ENCODE peak calls at places on chromosomes 2 and 18, in six cellular contexts. A, Q, D, Y, N and U are unnamed samples.
A peak's percentile ranks its signal among the peaks of the same experiment; 100 is the strongest.

GRCh38 chr2:42809131-42809875 is 16.9 kb upstream of the HAAO start:
- DNase-seq in A (no peak), Q (no peak), D (no peak), Y (no peak), N (peak; percentile 13), U (peak; percentile 92)

GRCh38 chr2:188089896-188090295 is 201.8 kb upstream of the GULP1 start:
- DNase-seq in A (no peak), Q (no peak), D (no peak), Y (peak; percentile 29), N (no peak), U (no peak)

GRCh38 chr2:227703961-227704360 is 13.9 kb downstream of the SLC19A3 start:
- DNase-seq in A (no peak), Q (no peak), D (no peak), Y (peak; percentile 13), N (no peak), U (no peak)

GRCh38 chr2:241559489-241560180 is 1.1 kb downstream of the BOK start:
- DNase-seq in A (no peak), Q (no peak), D (no peak), Y (peak; percentile 48), N (no peak), U (no peak)

GRCh38 chr2:241924069-241924908 is 54.8 kb downstream of the RTP5 start:
- DNase-seq in A (no peak), Q (no peak), D (no peak), Y (no peak), N (no peak), U (no peak)

GRCh38 chr2:189370719-189371118 is 70.6 kb upstream of the WDR75 start:
- DNase-seq in A (no peak), Q (no peak), D (no peak), Y (peak; percentile 34), N (no peak), U (peak; percentile 54)

GRCh38 chr2:11678306-11678960 is 8.4 kb upstream of the NTSR2 start:
- DNase-seq in A (no peak), Q (no peak), D (no peak), Y (no peak), N (no peak), U (no peak)

GRCh38 chr2:9466147-9466683 is 8.1 kb upstream of the IAH1 start:
- DNase-seq in A (no peak), Q (no peak), D (no peak), Y (no peak), N (no peak), U (peak; percentile 9)

GRCh38 chr2:41937921-41938708 is 109.7 kb upstream of the PKDCC start:
- DNase-seq in A (no peak), Q (peak; percentile 58), D (no peak), Y (peak; percentile 48), N (no peak), U (no peak)

GRCh38 chr2:239222346-239223028 is 178.3 kb downstream of the HDAC4 start:
- DNase-seq in A (no peak), Q (no peak), D (no peak), Y (peak; percentile 47), N (peak; percentile 62), U (no peak)

GRCh38 chr2:55047677-55048299 is 2.5 kb downstream of the RTN4 start:
- DNase-seq in A (no peak), Q (no peak), D (no peak), Y (peak; percentile 39), N (no peak), U (no peak)

GRCh38 chr2:157497603-157498314 is 53.9 kb upstream of the CYTIP start:
- DNase-seq in A (no peak), Q (no peak), D (peak; percentile 6), Y (peak; percentile 49), N (peak; percentile 77), U (no peak)

GRCh38 chr2:19762142-19762541 is 139.6 kb downstream of the TTC32 start:
- DNase-seq in A (no peak), Q (no peak), D (no peak), Y (peak; percentile 73), N (no peak), U (no peak)

GRCh38 chr2:70044290-70045040 is 42.8 kb upstream of the PCBP1 start:
- DNase-seq in A (no peak), Q (no peak), D (no peak), Y (no peak), N (no peak), U (no peak)

GRCh38 chr2:188975497-188976102 is 1.4 kb downstream of the COL3A1 start:
- DNase-seq in A (no peak), Q (no peak), D (no peak), Y (peak; percentile 93), N (no peak), U (no peak)

GRCh38 chr2:181962142-181962541 is 23.5 kb upstream of the PPP1R1C start:
- DNase-seq in A (no peak), Q (no peak), D (no peak), Y (no peak), N (no peak), U (no peak)

GRCh38 chr2:164388511-164388910 is 232.8 kb downstream of the GRB14 start:
- DNase-seq in A (peak; percentile 64), Q (no peak), D (peak; percentile 62), Y (peak; percentile 63), N (peak; percentile 84), U (no peak)

GRCh38 chr2:125679903-125680302 is 976.1 kb upstream of the GYPC start:
- DNase-seq in A (no peak), Q (no peak), D (no peak), Y (no peak), N (no peak), U (no peak)

GRCh38 chr2:77443076-77443475 is 79.1 kb downstream of the LRRTM4 start:
- DNase-seq in A (no peak), Q (no peak), D (no peak), Y (no peak), N (no peak), U (no peak)

GRCh38 chr2:98806266-98806697 is 75.3 kb upstream of the MGAT4A start:
- DNase-seq in A (peak; percentile 90), Q (peak; percentile 78), D (no peak), Y (no peak), N (no peak), U (peak; percentile 89)

GRCh38 chr2:181305151-181306123 is 151.7 kb upstream of the ITGA4 start:
- DNase-seq in A (no peak), Q (peak; percentile 32), D (no peak), Y (peak; percentile 5), N (peak; percentile 98), U (no peak)

GRCh38 chr18:9292047-9292446 is 42.5 kb upstream of the TWSG1 start:
- DNase-seq in A (no peak), Q (no peak), D (no peak), Y (no peak), N (no peak), U (no peak)

GRCh38 chr2:201559067-201559710 is 84.1 kb downstream of the TMEM237 start:
- DNase-seq in A (no peak), Q (no peak), D (no peak), Y (no peak), N (no peak), U (no peak)

GRCh38 chr2:109279243-109279860 is 150.3 kb downstream of the SH3RF3 start:
- DNase-seq in A (no peak), Q (no peak), D (no peak), Y (peak; percentile 81), N (no peak), U (no peak)

GRCh38 chr18:4908239-4908638 is 288.8 kb downstream of the AKAIN1 start:
- DNase-seq in A (no peak), Q (no peak), D (no peak), Y (no peak), N (no peak), U (no peak)

GRCh38 chr18:2597639-2598038 is 26.3 kb downstream of the NDC80 start:
- DNase-seq in A (no peak), Q (no peak), D (no peak), Y (no peak), N (no peak), U (no peak)
- H3K27ac ChIP-seq in A (no peak overlapping the region), Q (no peak overlapping the region), D (no peak overlapping the region), Y (no peak overlapping the region), N (no peak overlapping the region), U (no peak overlapping the region)

GRCh38 chr2:234987754-234988153 is 35.9 kb downstream of the SH3BP4 start:
- DNase-seq in A (no peak), Q (no peak), D (no peak), Y (no peak), N (no peak), U (no peak)

GRCh38 chr2:234988491-234988890 is 36.7 kb downstream of the SH3BP4 start:
- DNase-seq in A (no peak), Q (no peak), D (no peak), Y (no peak), N (no peak), U (no peak)

GRCh38 chr2:234990300-234990699 is 38.5 kb downstream of the SH3BP4 start:
- DNase-seq in A (no peak), Q (no peak), D (no peak), Y (no peak), N (no peak), U (peak; percentile 54)

GRCh38 chr2:234991290-234991689 is 39.5 kb downstream of the SH3BP4 start:
- DNase-seq in A (no peak), Q (no peak), D (no peak), Y (no peak), N (no peak), U (no peak)

GRCh38 chr2:234989183-234989701 is 37.4 kb downstream of the SH3BP4 start:
- DNase-seq in A (peak; percentile 97), Q (peak; percentile 80), D (no peak), Y (no peak), N (no peak), U (peak; percentile 97)
- H3K4me1 ChIP-seq in A (peaks cover 37% of the 10 kb centered on the region), Q (peaks cover 42% of the 10 kb centered on the region), D (peaks cover 11% of the 10 kb centered on the region), Y (peaks cover 51% of the 10 kb centered on the region), N (peaks cover 10% of the 10 kb centered on the region), U (no peaks in the 10 kb centered on the region)

GRCh38 chr2:27756544-27757498 is 14.7 kb upstream of the MRPL33 start:
- DNase-seq in A (no peak), Q (peak; percentile 45), D (no peak), Y (no peak), N (no peak), U (peak; percentile 84)
- H3K27ac ChIP-seq in A (no peak overlapping the region), Q (peak overlapping the region; percentile 21), D (no peak overlapping the region), Y (no peak overlapping the region), N (no peak overlapping the region), U (no peak overlapping the region)

DNA sequence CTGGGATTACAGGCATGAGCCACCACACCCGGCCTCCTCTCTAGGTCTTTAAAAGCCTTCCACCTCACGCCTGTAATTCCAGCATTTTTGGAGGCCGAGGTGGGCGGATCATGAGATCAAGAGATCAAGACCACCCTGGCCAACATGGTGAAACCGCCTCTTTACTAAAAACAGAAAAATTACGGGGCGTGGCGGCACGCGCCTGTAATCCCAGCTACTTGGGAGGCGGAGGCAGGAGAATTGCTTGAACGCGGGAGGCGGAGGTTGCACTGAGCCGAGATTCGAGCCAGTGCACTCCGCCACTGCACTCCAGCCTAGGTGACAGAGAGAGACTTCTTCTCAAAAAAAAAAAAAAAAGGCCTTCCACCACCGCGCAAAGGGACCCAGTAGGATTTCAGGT is 1.3 kb upstream of the FAM117B start:
- DNase-seq in A (no peak), Q (no peak), D (no peak), Y (no peak), N (no peak), U (no peak)
- H3K4me1 ChIP-seq in A (peaks cover 6% of the 10 kb centered on the region), Q (peaks cover 31% of the 10 kb centered on the region), D (no peaks in the 10 kb centered on the region), Y (peaks cover 3% of the 10 kb centered on the region), N (peaks cover 6% of the 10 kb centered on the region), U (no peaks in the 10 kb centered on the region)